ENCODE peak calls at places on chromosomes 11 and 22, in six cellular contexts. One of them, this sample, is unnamed.

GRCh38 chr11:12862761-12863469 is 146.2 kb upstream of the RASSF10 start:
- DNase-seq in cardiac muscle cell: peak; percentile 93
- DNase-seq in upper lobe of left lung: peak; percentile 22
- DNase-seq in Caco-2: no peak
- DNase-seq in breast epithelium: no peak
- DNase-seq in adrenal gland: peak; percentile 21
- DNase-seq in this sample: no peak

GRCh38 chr22:34414467-34415440 is 494.5 kb upstream of the LARGE1 start:
- DNase-seq in cardiac muscle cell: peak; percentile 1
- DNase-seq in upper lobe of left lung: no peak
- DNase-seq in Caco-2: peak; percentile 82
- DNase-seq in breast epithelium: no peak
- DNase-seq in adrenal gland: peak; percentile 27
- DNase-seq in this sample: peak; percentile 20

GRCh38 chr11:60377737-60378136 is 595 bp upstream of the MS4A7 start:
- DNase-seq in cardiac muscle cell: no peak
- DNase-seq in upper lobe of left lung: no peak
- DNase-seq in Caco-2: no peak
- DNase-seq in breast epithelium: no peak
- DNase-seq in adrenal gland: peak; percentile 66
- DNase-seq in this sample: peak; percentile 47

GRCh38 chr11:3995307-3995706 is 99.3 kb upstream of the RRM1 start:
- DNase-seq in cardiac muscle cell: no peak
- DNase-seq in upper lobe of left lung: no peak
- DNase-seq in Caco-2: no peak
- DNase-seq in breast epithelium: no peak
- DNase-seq in adrenal gland: no peak
- DNase-seq in this sample: no peak

GRCh38 chr11:12286606-12287005 is 90.8 kb upstream of the PARVA start:
- DNase-seq in cardiac muscle cell: no peak
- DNase-seq in upper lobe of left lung: no peak
- DNase-seq in Caco-2: no peak
- DNase-seq in breast epithelium: no peak
- DNase-seq in adrenal gland: no peak
- DNase-seq in this sample: no peak

GRCh38 chr11:47430524-47430923 is 4.3 kb upstream of the PSMC3 start:
- DNase-seq in cardiac muscle cell: no peak
- DNase-seq in upper lobe of left lung: no peak
- DNase-seq in Caco-2: no peak
- DNase-seq in breast epithelium: no peak
- DNase-seq in adrenal gland: no peak
- DNase-seq in this sample: no peak

GRCh38 chr22:49676230-49676629 is 151.4 kb downstream of the BRD1 start:
- DNase-seq in cardiac muscle cell: no peak
- DNase-seq in upper lobe of left lung: no peak
- DNase-seq in Caco-2: no peak
- DNase-seq in breast epithelium: peak; percentile 39
- DNase-seq in adrenal gland: no peak
- DNase-seq in this sample: no peak

GRCh38 chr11:16226245-16226644 is 130.1 kb downstream of the SOX6 start:
- DNase-seq in cardiac muscle cell: peak; percentile 25
- DNase-seq in upper lobe of left lung: no peak
- DNase-seq in Caco-2: peak; percentile 47
- DNase-seq in breast epithelium: peak; percentile 57
- DNase-seq in adrenal gland: peak; percentile 34
- DNase-seq in this sample: no peak

GRCh38 chr11:112520293-112520692 is 259.6 kb upstream of the PLET1 start:
- DNase-seq in cardiac muscle cell: no peak
- DNase-seq in upper lobe of left lung: no peak
- DNase-seq in Caco-2: no peak
- DNase-seq in breast epithelium: no peak
- DNase-seq in adrenal gland: no peak
- DNase-seq in this sample: no peak

GRCh38 chr11:131909426-131910200 is 539.2 kb downstream of the NTM start:
- DNase-seq in cardiac muscle cell: no peak
- DNase-seq in upper lobe of left lung: no peak
- DNase-seq in Caco-2: no peak
- DNase-seq in breast epithelium: no peak
- DNase-seq in adrenal gland: no peak
- DNase-seq in this sample: no peak

GRCh38 chr11:12989428-12990242 is 19.5 kb upstream of the RASSF10 start:
- DNase-seq in cardiac muscle cell: no peak
- DNase-seq in upper lobe of left lung: no peak
- DNase-seq in Caco-2: no peak
- DNase-seq in breast epithelium: no peak
- DNase-seq in adrenal gland: no peak
- DNase-seq in this sample: no peak

GRCh38 chr11:1111545-1112212 is 37.0 kb downstream of the MUC2 start:
- DNase-seq in cardiac muscle cell: no peak
- DNase-seq in upper lobe of left lung: no peak
- DNase-seq in Caco-2: peak; percentile 30
- DNase-seq in breast epithelium: no peak
- DNase-seq in adrenal gland: no peak
- DNase-seq in this sample: no peak

GRCh38 chr22:46473896-46474557 is 63.4 kb downstream of the CELSR1 start:
- DNase-seq in cardiac muscle cell: no peak
- DNase-seq in upper lobe of left lung: no peak
- DNase-seq in Caco-2: no peak
- DNase-seq in breast epithelium: no peak
- DNase-seq in adrenal gland: no peak
- DNase-seq in this sample: no peak

GRCh38 chr11:46858920-46859531 is 12.9 kb upstream of the CKAP5 start:
- DNase-seq in cardiac muscle cell: no peak
- DNase-seq in upper lobe of left lung: no peak
- DNase-seq in Caco-2: no peak
- DNase-seq in breast epithelium: no peak
- DNase-seq in adrenal gland: no peak
- DNase-seq in this sample: no peak

GRCh38 chr11:105524286-105524685 is 85.6 kb upstream of the GRIA4 start:
- DNase-seq in cardiac muscle cell: no peak
- DNase-seq in upper lobe of left lung: no peak
- DNase-seq in Caco-2: no peak
- DNase-seq in breast epithelium: no peak
- DNase-seq in adrenal gland: no peak
- DNase-seq in this sample: no peak

GRCh38 chr11:22244986-22245592 is 52.2 kb downstream of the ANO5 start:
- DNase-seq in cardiac muscle cell: peak; percentile 55
- DNase-seq in upper lobe of left lung: no peak
- DNase-seq in Caco-2: peak; percentile 41
- DNase-seq in breast epithelium: no peak
- DNase-seq in adrenal gland: peak; percentile 53
- DNase-seq in this sample: no peak

GRCh38 chr11:8071616-8072581 is 9.1 kb upstream of the TUB start:
- DNase-seq in cardiac muscle cell: no peak
- DNase-seq in upper lobe of left lung: no peak
- DNase-seq in Caco-2: no peak
- DNase-seq in breast epithelium: peak; percentile 22
- DNase-seq in adrenal gland: no peak
- DNase-seq in this sample: no peak

GRCh38 chr11:21561589-21561988 is 631.3 kb upstream of the ANO5 start:
- DNase-seq in cardiac muscle cell: no peak
- DNase-seq in upper lobe of left lung: no peak
- DNase-seq in Caco-2: no peak
- DNase-seq in breast epithelium: no peak
- DNase-seq in adrenal gland: no peak
- DNase-seq in this sample: no peak

GRCh38 chr11:123195182-123196059 is at the start of gene CLMP:
- DNase-seq in cardiac muscle cell: peak; percentile 86
- DNase-seq in upper lobe of left lung: peak; percentile 81
- DNase-seq in Caco-2: peak; percentile 73
- DNase-seq in breast epithelium: peak; percentile 61
- DNase-seq in adrenal gland: peak; percentile 34
- DNase-seq in this sample: no peak

GRCh38 chr11:72904016-72904415 is 89.8 kb downstream of the ATG16L2 start:
- DNase-seq in cardiac muscle cell: no peak
- DNase-seq in upper lobe of left lung: no peak
- DNase-seq in Caco-2: no peak
- DNase-seq in breast epithelium: no peak
- DNase-seq in adrenal gland: no peak
- DNase-seq in this sample: no peak

GRCh38 chr11:32148824-32149223 is 58.0 kb downstream of the RCN1 start:
- DNase-seq in cardiac muscle cell: no peak
- DNase-seq in upper lobe of left lung: no peak
- DNase-seq in Caco-2: no peak
- DNase-seq in breast epithelium: no peak
- DNase-seq in adrenal gland: no peak
- DNase-seq in this sample: no peak

GRCh38 chr22:48342732-48343131 is 1484.9 kb downstream of the BRD1 start:
- DNase-seq in cardiac muscle cell: no peak
- DNase-seq in upper lobe of left lung: no peak
- DNase-seq in Caco-2: no peak
- DNase-seq in breast epithelium: no peak
- DNase-seq in adrenal gland: no peak
- DNase-seq in this sample: no peak

GRCh38 chr11:100670140-100670539 is 16.9 kb upstream of the ARHGAP42 start:
- DNase-seq in cardiac muscle cell: no peak
- DNase-seq in upper lobe of left lung: no peak
- DNase-seq in Caco-2: no peak
- DNase-seq in breast epithelium: no peak
- DNase-seq in adrenal gland: no peak
- DNase-seq in this sample: no peak

GRCh38 chr11:69481393-69481844 is at the start of gene LINC01488:
- DNase-seq in cardiac muscle cell: no peak
- DNase-seq in upper lobe of left lung: no peak
- DNase-seq in Caco-2: no peak
- DNase-seq in breast epithelium: no peak
- DNase-seq in adrenal gland: no peak
- DNase-seq in this sample: no peak

GRCh38 chr11:68027667-68028066 is 2.8 kb upstream of the NDUFS8 start:
- DNase-seq in cardiac muscle cell: no peak
- DNase-seq in upper lobe of left lung: peak; percentile 84
- DNase-seq in Caco-2: no peak
- DNase-seq in breast epithelium: no peak
- DNase-seq in adrenal gland: no peak
- DNase-seq in this sample: no peak

GRCh38 chr11:35144811-35145210 is 5.8 kb downstream of the CD44 start:
- DNase-seq in cardiac muscle cell: peak; percentile 59
- DNase-seq in upper lobe of left lung: no peak
- DNase-seq in Caco-2: no peak
- DNase-seq in breast epithelium: no peak
- DNase-seq in adrenal gland: no peak
- DNase-seq in this sample: no peak

GRCh38 chr11:62242021-62242420 is at the start of gene SCGB1D2:
- DNase-seq in cardiac muscle cell: no peak
- DNase-seq in upper lobe of left lung: no peak
- DNase-seq in Caco-2: no peak
- DNase-seq in breast epithelium: peak; percentile 86
- DNase-seq in adrenal gland: peak; percentile 74
- DNase-seq in this sample: no peak

GRCh38 chr11:64036081-64037026 is 623 bp downstream of the FLRT1 start:
- DNase-seq in cardiac muscle cell: peak; percentile 40
- DNase-seq in upper lobe of left lung: peak; percentile 87
- DNase-seq in Caco-2: no peak
- DNase-seq in breast epithelium: no peak
- DNase-seq in adrenal gland: peak; percentile 30
- DNase-seq in this sample: no peak
- TF ChIP-seq CTCF in cardiac muscle cell: peak; percentile 19
- TF ChIP-seq CTCF in upper lobe of left lung: no peak
- TF ChIP-seq CTCF in Caco-2: no peak
- TF ChIP-seq CTCF in breast epithelium: no peak
- TF ChIP-seq CTCF in adrenal gland: no peak
- TF ChIP-seq CTCF in this sample: no peak

GRCh38 chr11:7021318-7021717 is 1.0 kb downstream of the NLRP14 start:
- DNase-seq in cardiac muscle cell: no peak
- DNase-seq in upper lobe of left lung: no peak
- DNase-seq in Caco-2: no peak
- DNase-seq in breast epithelium: no peak
- DNase-seq in adrenal gland: no peak
- DNase-seq in this sample: no peak
- H3K4me3 ChIP-seq in cardiac muscle cell: no peak overlapping the region
- H3K4me3 ChIP-seq in upper lobe of left lung: no peak overlapping the region
- H3K4me3 ChIP-seq in Caco-2: no peak overlapping the region
- H3K4me3 ChIP-seq in breast epithelium: no peak overlapping the region
- H3K4me3 ChIP-seq in adrenal gland: no peak overlapping the region
- H3K4me3 ChIP-seq in this sample: no peak overlapping the region

GRCh38 chr11:19243143-19243542 is 2.4 kb upstream of the E2F8 start:
- DNase-seq in cardiac muscle cell: no peak
- DNase-seq in upper lobe of left lung: no peak
- DNase-seq in Caco-2: no peak
- DNase-seq in breast epithelium: no peak
- DNase-seq in adrenal gland: no peak
- DNase-seq in this sample: no peak

GRCh38 chr11:19243601-19244000 is 2.9 kb upstream of the E2F8 start:
- DNase-seq in cardiac muscle cell: no peak
- DNase-seq in upper lobe of left lung: no peak
- DNase-seq in Caco-2: no peak
- DNase-seq in breast epithelium: no peak
- DNase-seq in adrenal gland: no peak
- DNase-seq in this sample: no peak

GRCh38 chr11:19240420-19241259 is at the start of gene E2F8:
- DNase-seq in cardiac muscle cell: peak; percentile 95
- DNase-seq in upper lobe of left lung: peak; percentile 97
- DNase-seq in Caco-2: peak; percentile 99
- DNase-seq in breast epithelium: peak; percentile 77
- DNase-seq in adrenal gland: peak; percentile 95
- DNase-seq in this sample: peak; percentile 97

GRCh38 chr11:19242184-19242932 is 1.6 kb upstream of the E2F8 start:
- DNase-seq in cardiac muscle cell: no peak
- DNase-seq in upper lobe of left lung: peak; percentile 83
- DNase-seq in Caco-2: no peak
- DNase-seq in breast epithelium: no peak
- DNase-seq in adrenal gland: no peak
- DNase-seq in this sample: no peak

GRCh38 chr11:19241260-19242183 is 777 bp upstream of the E2F8 start:
- DNase-seq in cardiac muscle cell: no peak
- DNase-seq in upper lobe of left lung: no peak
- DNase-seq in Caco-2: peak; percentile 87
- DNase-seq in breast epithelium: no peak
- DNase-seq in adrenal gland: no peak
- DNase-seq in this sample: peak; percentile 75
- H3K27me3 ChIP-seq in cardiac muscle cell: peaks cover 22% of the 10 kb centered on the region
- H3K27me3 ChIP-seq in upper lobe of left lung: peaks cover 22% of the 10 kb centered on the region
- H3K27me3 ChIP-seq in Caco-2: no peaks in the 10 kb centered on the region
- H3K27me3 ChIP-seq in breast epithelium: peaks cover 46% of the 10 kb centered on the region
- H3K27me3 ChIP-seq in adrenal gland: peaks cover 30% of the 10 kb centered on the region
- H3K27me3 ChIP-seq in this sample: no peaks in the 10 kb centered on the region

DNA sequence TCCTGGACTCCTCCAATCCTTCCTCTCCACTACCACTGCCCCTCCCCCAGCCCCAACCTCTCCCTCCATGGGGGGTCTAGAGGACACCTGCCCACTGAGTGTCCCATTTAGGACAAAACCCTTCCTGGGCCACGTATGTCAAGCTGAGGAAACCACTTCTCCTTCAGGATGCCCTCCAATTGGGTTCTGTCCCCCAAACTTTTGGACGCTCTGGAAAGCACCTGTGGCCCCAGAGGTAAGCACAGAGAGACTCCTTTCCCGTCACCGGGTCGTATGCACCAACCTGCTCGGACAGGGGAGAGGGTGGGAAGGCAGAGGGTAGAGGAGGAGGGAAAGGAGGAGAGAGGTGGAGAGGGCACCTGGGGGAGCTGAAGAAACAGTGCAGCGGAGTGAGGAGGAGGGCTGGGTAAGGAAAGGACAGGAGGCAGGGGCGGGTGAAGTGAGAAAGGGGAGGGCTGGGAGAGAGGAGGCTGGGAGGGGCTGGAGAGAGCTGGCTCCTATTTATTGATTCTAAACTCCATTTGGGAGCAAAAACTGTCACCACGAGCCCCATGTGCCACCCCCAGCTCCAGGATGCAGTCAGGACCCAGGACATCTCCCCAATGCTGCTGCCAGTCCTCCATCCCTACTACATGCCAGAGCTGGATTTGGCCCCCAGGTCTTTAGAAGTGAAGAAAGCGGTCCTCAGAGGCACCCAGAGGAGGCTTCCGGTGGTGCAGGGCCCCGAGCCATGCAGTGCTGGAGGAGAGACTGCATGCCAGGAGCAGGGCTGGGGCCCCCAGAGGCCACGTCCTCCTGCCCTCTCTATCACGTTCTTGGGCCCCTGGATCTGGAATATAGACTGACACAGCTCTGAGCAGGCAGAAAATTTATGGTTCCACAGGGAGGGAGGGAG is 53.6 kb downstream of the SLC22A12 start:
- DNase-seq in cardiac muscle cell: peak; percentile 21
- DNase-seq in upper lobe of left lung: no peak
- DNase-seq in Caco-2: no peak
- DNase-seq in breast epithelium: no peak
- DNase-seq in adrenal gland: no peak
- DNase-seq in this sample: no peak
- TF ChIP-seq CTCF in cardiac muscle cell: peak; percentile 15
- TF ChIP-seq CTCF in upper lobe of left lung: peak; percentile 12
- TF ChIP-seq CTCF in Caco-2: peak; percentile 26
- TF ChIP-seq CTCF in breast epithelium: no peak
- TF ChIP-seq CTCF in adrenal gland: peak; percentile 17
- TF ChIP-seq CTCF in this sample: peak; percentile 8